ENCODE peak calls at places on chromosomes 3 and 15, in four cellular contexts. A, R, O and N are unnamed samples.

GRCh38 chr3:79052054-79052681 is 715.6 kb downstream of the ROBO1 start:
- DNase-seq in R (no peak), A (no peak), O (no peak), N (peak; percentile 5)

GRCh38 chr15:35992791-35993190 is 446.8 kb upstream of the DPH6 start:
- DNase-seq in A (no peak), R (no peak), O (no peak), N (no peak)

GRCh38 chr3:104359546-104359945 is 1007.2 kb upstream of the ALCAM start:
- DNase-seq in O (no peak), A (peak; percentile 90), R (peak; percentile 73), N (peak; percentile 93)

GRCh38 chr15:39393575-39394335 is 187.1 kb upstream of the THBS1 start:
- DNase-seq in R (no peak), O (no peak), A (no peak), N (no peak)

GRCh38 chr3:161925749-161926360 is 429.2 kb downstream of the OTOL1 start:
- DNase-seq in R (no peak), O (no peak), A (no peak), N (no peak)

GRCh38 chr3:140023616-140024530 is 88.9 kb downstream of the CLSTN2 start:
- DNase-seq in A (no peak), O (no peak), R (no peak), N (no peak)

GRCh38 chr3:138423316-138423715 is 11.1 kb upstream of the ESYT3 start:
- DNase-seq in R (no peak), O (no peak), A (no peak), N (no peak)

GRCh38 chr3:107523361-107524213 is 825 bp downstream of the BBX start:
- DNase-seq in O (peak; percentile 84), A (peak; percentile 31), R (no peak), N (peak; percentile 51)

GRCh38 chr3:128167973-128168674 is 14.8 kb downstream of the EEFSEC start:
- DNase-seq in A (no peak), R (no peak), O (no peak), N (peak; percentile 18)

GRCh38 chr3:190084983-190085382 is 35.7 kb downstream of the P3H2 start:
- DNase-seq in R (no peak), O (no peak), A (no peak), N (no peak)

GRCh38 chr15:96331942-96332853 is 1.7 kb downstream of the NR2F2 start:
- DNase-seq in O (peak; percentile 80), A (peak; percentile 35), R (no peak), N (peak; percentile 44)

GRCh38 chr3:133476971-133477375 is 77.1 kb downstream of the BFSP2 start:
- DNase-seq in A (no peak), R (no peak), O (no peak), N (no peak)

GRCh38 chr15:34161329-34161953 is 48.5 kb downstream of the KATNBL1 start:
- DNase-seq in R (no peak), A (no peak), O (no peak), N (no peak)

GRCh38 chr3:194540268-194540937 is 53.6 kb upstream of the ATP13A3 start:
- DNase-seq in O (no peak), R (no peak), A (no peak), N (no peak)

GRCh38 chr15:76381366-76381765 is 44.8 kb downstream of the ISL2 start:
- DNase-seq in A (no peak), O (no peak), R (no peak), N (no peak)

GRCh38 chr15:99305761-99306505 is 54.7 kb downstream of the LRRC28 start:
- DNase-seq in O (no peak), A (peak; percentile 57), R (peak; percentile 89), N (peak; percentile 87)

GRCh38 chr3:177146646-177147045 is 50.6 kb downstream of the TBL1XR1 start:
- DNase-seq in A (no peak), O (no peak), R (no peak), N (peak; percentile 45)

GRCh38 chr3:64995857-64996564 is 308.2 kb upstream of the ADAMTS9 start:
- DNase-seq in A (peak; percentile 18), O (no peak), R (no peak), N (peak; percentile 56)

GRCh38 chr3:37307321-37307720 is 132.9 kb upstream of the LRRFIP2 start:
- DNase-seq in O (no peak), A (no peak), R (no peak), N (no peak)

GRCh38 chr3:72888546-72889309 is 882 bp downstream of the GXYLT2 start:
- DNase-seq in R (no peak), O (no peak), A (no peak), N (peak; percentile 37)

GRCh38 chr15:80878242-80878866 is 99.2 kb downstream of the CEMIP start:
- DNase-seq in R (peak; percentile 15), O (no peak), A (peak; percentile 1), N (no peak)

GRCh38 chr3:35688826-35689225 is 49.5 kb downstream of the ARPP21 start:
- DNase-seq in A (no peak), O (no peak), R (no peak), N (no peak)
- H3K4me3 ChIP-seq in A (no peak overlapping the region), O (no peak overlapping the region), R (no peak overlapping the region), N (no peak overlapping the region)

GRCh38 chr3:15317164-15317477 is 15.3 kb downstream of the SH3BP5 start:
- DNase-seq in R (no peak), O (no peak), A (peak; percentile 49), N (peak; percentile 17)

GRCh38 chr3:15323063-15323462 is 9.3 kb downstream of the SH3BP5 start:
- DNase-seq in R (no peak), O (no peak), A (no peak), N (no peak)

GRCh38 chr3:15319127-15319526 is 13.3 kb downstream of the SH3BP5 start:
- DNase-seq in O (no peak), R (no peak), A (no peak), N (no peak)

GRCh38 chr3:15318661-15319060 is 13.7 kb downstream of the SH3BP5 start:
- DNase-seq in O (no peak), A (no peak), R (no peak), N (no peak)

DNA sequence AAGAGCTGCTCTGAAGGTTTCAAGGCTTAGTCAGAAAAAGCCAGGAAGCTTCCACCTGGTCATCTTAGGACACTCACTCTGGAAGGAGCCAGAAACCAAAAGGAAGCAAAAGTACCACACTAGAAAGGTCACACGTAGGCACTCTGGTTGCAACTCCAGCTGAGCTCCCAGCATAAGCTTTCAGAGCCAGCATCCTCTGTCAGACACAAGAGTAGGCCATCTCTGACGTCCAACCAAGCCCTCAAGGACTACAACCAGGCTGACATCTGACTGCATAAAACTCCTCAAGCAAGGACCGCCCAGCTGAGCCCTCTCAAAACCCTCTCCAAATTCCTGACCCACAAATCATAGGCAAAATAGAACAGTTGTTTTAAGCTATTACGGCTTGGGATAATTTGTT is 12.8 kb downstream of the SH3BP5 start:
- DNase-seq in A (peak; percentile 15), R (peak; percentile 90), O (no peak), N (peak; percentile 35)
- H3K4me3 ChIP-seq in A (no peak overlapping the region), R (no peak overlapping the region), O (no peak overlapping the region), N (no peak overlapping the region)

DNA sequence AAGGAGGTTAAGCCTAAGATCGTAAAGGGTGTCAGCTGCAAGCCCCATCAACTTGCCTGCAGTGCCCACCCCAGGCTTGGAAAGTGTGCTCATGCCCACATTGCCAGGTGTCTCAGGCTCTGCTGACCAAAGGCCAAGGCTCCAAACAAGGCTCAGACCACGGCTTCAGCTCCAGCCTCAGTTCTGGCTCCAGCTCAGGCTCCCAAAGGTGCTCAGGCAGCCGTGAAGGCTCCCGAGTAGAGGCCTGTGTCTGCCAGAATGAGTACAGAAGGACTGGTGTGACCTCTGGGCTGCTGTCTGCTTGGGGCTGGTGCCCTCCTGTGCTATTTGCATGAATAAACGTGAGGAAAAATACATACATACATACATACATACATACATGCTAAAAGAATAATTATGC is 27.9 kb upstream of the UACA start:
- DNase-seq in A (no peak), O (no peak), R (no peak), N (no peak)
- H3K4me3 ChIP-seq in A (no peak overlapping the region), O (no peak overlapping the region), R (no peak overlapping the region), N (no peak overlapping the region)

DNA sequence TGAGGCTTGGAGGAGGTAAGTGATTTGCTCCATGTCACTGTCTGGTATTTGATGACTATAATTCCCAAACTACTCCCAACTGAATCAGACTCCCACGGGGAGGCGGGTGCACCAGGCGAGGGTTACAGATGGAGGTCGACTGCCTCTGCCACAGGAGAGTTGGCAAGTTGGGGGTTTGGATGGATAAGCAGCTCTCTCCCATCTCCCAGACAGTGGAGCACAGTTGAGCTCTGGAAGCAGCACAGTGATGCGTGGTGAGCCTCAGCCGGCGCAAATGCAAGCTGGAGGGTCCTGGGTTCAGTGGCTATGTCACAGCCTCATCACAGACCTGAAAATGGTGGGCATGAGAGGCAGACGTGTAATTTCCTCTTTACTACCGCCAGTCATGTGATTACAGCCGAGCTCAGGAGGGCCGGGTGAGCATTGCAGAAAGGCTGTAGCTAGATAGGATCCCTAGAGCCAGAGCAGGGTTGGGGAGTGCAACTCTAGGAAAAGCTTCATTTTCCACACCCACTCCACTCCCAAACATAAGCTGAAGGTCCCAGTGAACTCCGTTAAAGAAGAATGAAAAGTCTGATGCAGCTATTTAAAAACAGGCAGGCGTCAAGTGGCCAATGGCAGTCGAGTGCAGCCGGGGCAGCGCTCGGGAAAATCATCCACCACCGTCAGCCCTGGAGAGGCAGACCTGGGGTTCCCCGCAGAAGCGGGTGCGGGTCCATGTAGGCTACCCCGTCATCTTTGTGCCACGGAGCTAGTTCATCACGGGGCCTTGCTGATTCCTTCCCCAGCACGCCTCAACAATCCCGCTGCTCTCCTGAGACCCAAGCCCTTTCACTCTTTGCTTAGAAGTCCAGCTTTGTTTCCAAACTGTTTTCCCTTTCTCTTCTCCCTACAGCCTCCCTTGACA is 33.3 kb upstream of the VPS8 start:
- DNase-seq in O (peak; percentile 46), R (no peak), A (no peak), N (no peak)
- H3K4me3 ChIP-seq in O (no peak overlapping the region), R (peak overlapping the region; percentile 17), A (no peak overlapping the region), N (no peak overlapping the region)

GRCh38 chr3:112115806-112116383 is 17.2 kb downstream of the GCSAM start:
- DNase-seq in A (no peak), R (no peak), O (no peak), N (no peak)

GRCh38 chr3:112115161-112115739 is 17.8 kb downstream of the GCSAM start:
- DNase-seq in R (no peak), O (no peak), A (no peak), N (no peak)

GRCh38 chr3:112117826-112118571 is 15.0 kb downstream of the GCSAM start:
- DNase-seq in O (no peak), R (no peak), A (no peak), N (no peak)

GRCh38 chr3:112117415-112117814 is 15.6 kb downstream of the GCSAM start:
- DNase-seq in R (no peak), O (no peak), A (no peak), N (no peak)

GRCh38 chr3:112116777-112117186 is 16.3 kb downstream of the GCSAM start:
- DNase-seq in R (no peak), A (no peak), O (no peak), N (no peak)
- H3K4me3 ChIP-seq in R (no peak overlapping the region), A (no peak overlapping the region), O (peak overlapping the region; percentile 3), N (no peak overlapping the region)

DNA sequence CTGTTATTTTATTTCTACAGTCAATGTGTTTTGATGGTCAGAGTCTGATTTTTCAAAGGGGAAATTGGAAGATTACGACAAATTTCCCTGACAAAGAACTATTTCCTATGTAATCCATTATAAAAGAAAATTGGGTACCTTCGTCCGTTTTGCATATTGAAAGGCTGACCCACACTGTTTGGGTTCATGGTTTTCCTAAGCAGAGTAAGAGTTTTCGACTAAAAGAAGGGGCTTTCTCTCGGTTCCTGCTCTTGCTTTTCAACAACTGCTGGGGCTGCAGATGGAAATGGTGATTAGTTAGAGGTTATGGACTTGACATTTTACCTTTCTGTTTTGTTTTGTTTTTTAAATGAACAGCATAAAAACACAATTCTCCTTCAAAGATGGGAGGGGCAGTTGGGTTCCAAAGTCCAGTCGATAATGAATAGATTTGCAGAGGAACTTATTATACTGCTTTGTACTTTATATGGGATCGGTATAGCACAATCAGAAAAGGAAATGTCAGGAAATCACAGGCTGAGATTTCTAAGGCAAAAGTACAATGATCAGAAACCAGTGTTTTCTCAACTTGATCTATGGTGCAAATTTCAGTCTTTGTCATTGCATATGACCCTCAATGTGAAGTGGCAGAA is 1.0 kb downstream of the KCNMB2 start:
- DNase-seq in A (no peak), O (no peak), R (no peak), N (no peak)
- H3K4me3 ChIP-seq in A (peak overlapping the region; percentile 49), O (peak overlapping the region; percentile 39), R (peak overlapping the region; percentile 39), N (no peak overlapping the region)